ENCODE peak calls at places on chromosomes 11 and 22, in seven cellular contexts. K, L, B, X, C, P and E are unnamed samples.
A peak's percentile ranks its signal among the peaks of the same experiment; 100 is the strongest.

GRCh38 chr11:16985297-16985696 is 28.9 kb downstream of the PLEKHA7 start:
- DNase-seq in K (no peak), L (no peak), B (no peak), X (no peak), C (peak; percentile 63), P (no peak), E (no peak)

GRCh38 chr11:3920148-3920852 is 64.8 kb downstream of the STIM1 start:
- DNase-seq in K (no peak), L (peak; percentile 46), B (peak; percentile 43), X (peak; percentile 69), C (peak; percentile 54), P (no peak), E (peak; percentile 76)

GRCh38 chr11:72924568-72925190 is 110.5 kb downstream of the ATG16L2 start:
- DNase-seq in K (no peak), L (no peak), B (no peak), X (peak; percentile 20), C (no peak), P (no peak), E (peak; percentile 47)

GRCh38 chr11:9038537-9038936 is 34.7 kb upstream of the NRIP3 start:
- DNase-seq in K (no peak), L (no peak), B (no peak), X (no peak), C (no peak), P (no peak), E (no peak)

GRCh38 chr11:29962243-29962642 is 54.6 kb downstream of the KCNA4 start:
- DNase-seq in K (no peak), L (no peak), B (no peak), X (no peak), C (no peak), P (no peak), E (peak; percentile 41)

GRCh38 chr22:45891471-45891995 is 85.4 kb downstream of the WNT7B start:
- DNase-seq in K (peak; percentile 50), L (no peak), B (no peak), X (no peak), C (peak; percentile 43), P (no peak), E (no peak)

GRCh38 chr11:15969701-15970329 is 386.5 kb downstream of the SOX6 start:
- DNase-seq in K (no peak), L (no peak), B (no peak), X (peak; percentile 54), C (no peak), P (no peak), E (peak; percentile 78)

GRCh38 chr22:47112994-47113879 is 350.8 kb downstream of the TBC1D22A start:
- DNase-seq in K (no peak), L (no peak), B (no peak), X (no peak), C (no peak), P (no peak), E (no peak)

GRCh38 chr11:87251560-87251959 is 213.8 kb downstream of the TMEM135 start:
- DNase-seq in K (no peak), L (no peak), B (no peak), X (no peak), C (no peak), P (no peak), E (no peak)

GRCh38 chr11:62439785-62440602 is 21.2 kb downstream of the SCGB1A1 start:
- DNase-seq in K (no peak), L (no peak), B (no peak), X (no peak), C (no peak), P (no peak), E (no peak)

GRCh38 chr22:19855504-19856409 is 1.1 kb upstream of the GNB1L start:
- DNase-seq in K (peak; percentile 85), L (peak; percentile 73), B (peak; percentile 68), X (no peak), C (peak; percentile 79), P (peak; percentile 56), E (peak; percentile 88)

GRCh38 chr22:20218981-20219380 is 49.1 kb downstream of the RTN4R start:
- DNase-seq in K (no peak), L (no peak), B (no peak), X (no peak), C (no peak), P (no peak), E (no peak)

GRCh38 chr11:35617687-35618496 is at the start of gene FJX1:
- DNase-seq in K (peak; percentile 78), L (no peak), B (peak; percentile 33), X (peak; percentile 64), C (peak; percentile 54), P (peak; percentile 60), E (peak; percentile 83)

GRCh38 chr11:60863550-60864521 is 3.5 kb upstream of the ZP1 start:
- DNase-seq in K (peak; percentile 28), L (no peak), B (no peak), X (no peak), C (peak; percentile 20), P (no peak), E (no peak)

GRCh38 chr11:107957109-107957588 is 28.9 kb downstream of the RAB39A start:
- DNase-seq in K (no peak), L (no peak), B (no peak), X (peak; percentile 13), C (no peak), P (no peak), E (peak; percentile 9)

GRCh38 chr11:107397357-107397756 is 60.3 kb downstream of the CWF19L2 start:
- DNase-seq in K (no peak), L (no peak), B (no peak), X (no peak), C (no peak), P (no peak), E (no peak)

GRCh38 chr11:59510917-59511589 is at the start of gene OR4D9:
- DNase-seq in K (no peak), L (peak; percentile 26), B (no peak), X (no peak), C (no peak), P (no peak), E (peak; percentile 20)

GRCh38 chr11:35927067-35927466 is 16.8 kb upstream of the LDLRAD3 start:
- DNase-seq in K (no peak), L (no peak), B (no peak), X (no peak), C (no peak), P (no peak), E (no peak)

GRCh38 chr11:65487467-65488272 is 11.2 kb upstream of the MALAT1 start:
- DNase-seq in K (peak; percentile 93), L (no peak), B (peak; percentile 99), X (peak; percentile 100), C (peak; percentile 98), P (peak; percentile 100), E (peak; percentile 83)

GRCh38 chr11:110473666-110474065 is 43.9 kb downstream of the FDX1 start:
- DNase-seq in K (no peak), L (no peak), B (no peak), X (no peak), C (no peak), P (no peak), E (no peak)

GRCh38 chr11:86795962-86796361 is 4.4 kb upstream of the PRSS23 start:
- DNase-seq in K (no peak), L (no peak), B (no peak), X (peak; percentile 35), C (no peak), P (no peak), E (no peak)

GRCh38 chr11:17738350-17739207 is 4.0 kb downstream of the KCNC1 start:
- DNase-seq in K (peak; percentile 57), L (no peak), B (no peak), X (no peak), C (no peak), P (peak; percentile 44), E (no peak)

GRCh38 chr11:116697011-116697410 is 75.8 kb downstream of the BUD13 start:
- DNase-seq in K (peak; percentile 6), L (peak; percentile 1), B (peak; percentile 11), X (no peak), C (no peak), P (no peak), E (no peak)

DNA sequence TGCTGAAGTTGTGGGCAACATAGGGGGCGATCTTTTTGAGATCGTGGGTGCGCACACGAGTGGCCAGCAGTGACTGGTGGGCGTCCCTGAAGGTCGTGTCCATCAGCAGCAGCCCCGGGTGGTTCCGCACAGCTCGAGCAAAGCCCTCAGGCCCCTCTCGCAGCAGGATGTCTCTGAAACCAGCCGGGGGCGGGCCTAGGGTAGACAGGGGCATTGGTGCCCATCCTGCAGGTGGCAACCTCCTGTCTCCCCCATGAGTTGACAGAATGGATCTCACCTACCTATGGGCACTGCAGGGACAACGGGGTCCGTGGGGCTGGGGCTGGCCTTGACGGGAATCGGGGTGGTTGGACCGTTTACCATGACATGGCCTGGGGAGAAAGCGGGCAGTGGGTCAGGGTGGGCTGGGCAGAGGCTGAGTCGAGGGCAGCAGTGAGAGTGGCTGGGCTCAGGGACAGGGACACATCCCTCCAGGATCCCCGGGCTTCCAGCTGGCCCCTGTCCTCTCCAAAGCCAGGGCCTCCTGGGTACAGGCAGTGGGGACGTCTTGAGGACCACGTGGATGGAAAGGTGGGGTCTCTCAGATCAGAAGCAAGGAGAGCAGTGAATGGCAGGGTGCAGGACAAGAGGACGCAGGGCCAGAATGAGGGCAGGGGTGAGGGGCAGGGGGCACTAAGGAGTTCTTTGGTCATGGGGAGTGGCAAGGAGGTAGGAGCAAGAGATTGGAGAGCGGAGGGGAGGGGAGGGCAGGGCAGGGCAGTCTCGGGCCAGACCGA is 4.2 kb upstream of the LRFN4 start:
- DNase-seq in K (peak; percentile 73), L (no peak), B (no peak), X (no peak), C (peak; percentile 26), P (no peak), E (no peak)
- TF ChIP-seq CTCF in K (no peak), L (no peak), B (no peak), X (no peak), C (no peak), P (no peak), E (no peak)

GRCh38 chr11:12673601-12673923 is 659 bp upstream of the TEAD1 start:
- DNase-seq in K (no peak), L (no peak), B (no peak), X (no peak), C (no peak), P (no peak), E (no peak)
- H3K4me3 ChIP-seq in K (peak overlapping the region; percentile 45), L (no peak overlapping the region), B (peak overlapping the region; percentile 76), X (peak overlapping the region; percentile 76), C (peak overlapping the region; percentile 74), P (peak overlapping the region; percentile 86), E (peak overlapping the region; percentile 64)

DNA sequence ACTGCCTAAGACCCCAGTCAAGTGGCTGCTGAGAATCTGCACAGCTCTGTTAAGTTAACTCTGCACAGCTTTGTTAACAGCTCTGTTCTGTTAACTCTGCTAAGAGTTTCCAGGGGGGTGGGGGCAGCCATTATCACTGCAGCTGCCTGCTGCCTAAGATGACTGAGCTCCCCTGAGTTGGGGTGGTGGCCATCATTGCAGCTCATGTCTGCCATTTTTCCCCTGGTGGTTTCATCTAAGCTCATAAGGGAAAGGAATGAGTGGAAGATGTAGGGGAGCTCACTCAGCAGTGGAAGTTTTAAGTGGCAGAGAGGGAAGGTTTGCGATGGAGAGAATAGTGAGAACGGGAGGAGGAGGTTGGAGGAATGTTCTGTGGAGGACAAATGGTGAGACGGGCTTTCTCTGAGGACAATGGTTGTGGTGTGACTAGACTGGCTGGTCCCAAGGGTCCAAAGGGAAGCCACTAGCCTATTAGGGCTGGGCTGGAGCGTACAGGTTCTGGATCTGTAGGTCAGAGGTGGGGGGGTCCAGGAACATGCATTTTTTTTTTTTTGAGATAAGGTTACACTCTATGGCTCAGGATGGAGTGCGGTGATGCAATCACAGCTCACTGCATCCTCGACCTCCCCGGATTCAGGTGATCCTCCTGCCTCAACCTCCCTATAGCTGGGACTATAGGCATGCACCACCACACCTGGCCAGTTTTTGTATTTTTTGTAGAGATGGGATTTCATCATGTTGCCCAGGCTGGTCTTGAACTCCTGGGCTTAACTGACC is 13.5 kb upstream of the PLET1 start:
- DNase-seq in K (no peak), L (no peak), B (no peak), X (no peak), C (no peak), P (no peak), E (no peak)
- TF ChIP-seq CTCF in K (no peak), L (no peak), B (no peak), X (no peak), C (no peak), P (no peak), E (no peak)

GRCh38 chr11:47181271-47181670 is 4.6 kb upstream of the ARFGAP2 start:
- DNase-seq in K (no peak), L (no peak), B (no peak), X (no peak), C (no peak), P (no peak), E (no peak)
- H3K4me3 ChIP-seq in K (no peak overlapping the region), L (no peak overlapping the region), B (no peak overlapping the region), X (no peak overlapping the region), C (no peak overlapping the region), P (no peak overlapping the region), E (no peak overlapping the region)